ENCODE peak calls at places on chromosomes 2 and 18, in five cellular contexts. C is activated T-cell treated with anti-CD3 and anti-CD28 coated beads, Interleukin-2, amount 50 U/mL, for 72 hours; X is left lung; Y is D341Med; F is activated CD4-positive, alpha-beta T cell treated with anti-CD3 and anti-CD28 coated beads, Interleukin-2, amount 50 U/mL, for 1 hour. P is an unnamed sample.

GRCh38 chr2:158079672-158080071 is 22.0 kb upstream of the UPP2 start:
- DNase-seq in C (no peak), X (no peak), Y (no peak), F (no peak), P (no peak)

GRCh38 chr2:224378087-224379085 is 23.5 kb downstream of the FAM124B start:
- DNase-seq in C (no peak), X (no peak), Y (no peak), F (no peak), P (no peak)

GRCh38 chr2:235149240-235149641 is 197.4 kb downstream of the SH3BP4 start:
- DNase-seq in C (no peak), X (no peak), Y (no peak), F (no peak), P (no peak)

GRCh38 chr18:78501251-78501650 is 478.4 kb upstream of the SALL3 start:
- DNase-seq in C (no peak), X (no peak), Y (no peak), F (no peak), P (no peak)

GRCh38 chr2:131035826-131036231 is 57.4 kb downstream of the FAM168B start:
- DNase-seq in C (no peak), X (no peak), Y (no peak), F (no peak), P (peak)

GRCh38 chr18:41972067-41973000 is 17.3 kb downstream of the PIK3C3 start:
- DNase-seq in C (no peak), X (no peak), Y (no peak), F (no peak), P (no peak)

GRCh38 chr18:12754511-12754910 is 51.7 kb downstream of the PSMG2 start:
- DNase-seq in C (no peak), X (no peak), Y (no peak), F (no peak), P (peak)

GRCh38 chr2:239381709-239382134 is 19.1 kb downstream of the HDAC4 start:
- DNase-seq in C (peak), X (no peak), Y (no peak), F (no peak), P (no peak)

GRCh38 chr2:98912221-98912851 is 23.7 kb downstream of the CRACDL start:
- DNase-seq in C (no peak), X (no peak), Y (no peak), F (no peak), P (peak)

GRCh38 chr2:191045141-191045540 is 31.2 kb upstream of the STAT1 start:
- DNase-seq in C (no peak), X (no peak), Y (no peak), F (no peak), P (no peak)

GRCh38 chr18:75497576-75497975 is 70.1 kb upstream of the SMIM21 start:
- DNase-seq in C (no peak), X (no peak), Y (no peak), F (no peak), P (no peak)

GRCh38 chr2:102313025-102313424 is 1.7 kb downstream of the IL1RL1 start:
- DNase-seq in C (no peak), X (no peak), Y (no peak), F (no peak), P (no peak)

GRCh38 chr18:79903071-79903635 is 48.3 kb downstream of the SLC66A2 start:
- DNase-seq in C (no peak), X (peak), Y (no peak), F (no peak), P (peak)

GRCh38 chr2:219381448-219381847 is 6.3 kb downstream of the DNPEP start:
- DNase-seq in C (no peak), X (no peak), Y (no peak), F (no peak), P (no peak)

GRCh38 chr18:12989397-12990127 is 1.6 kb upstream of the CEP192 start:
- DNase-seq in C (no peak), X (no peak), Y (no peak), F (no peak), P (no peak)

GRCh38 chr18:36354989-36355388 is 57.5 kb downstream of the FHOD3 start:
- DNase-seq in C (no peak), X (no peak), Y (no peak), F (no peak), P (no peak)

GRCh38 chr18:21652073-21652472 is 40.0 kb downstream of the SNRPD1 start:
- DNase-seq in C (no peak), X (no peak), Y (no peak), F (no peak), P (no peak)

GRCh38 chr2:39604875-39605274 is 60.8 kb upstream of the TMEM178A start:
- DNase-seq in C (no peak), X (no peak), Y (no peak), F (no peak), P (no peak)

GRCh38 chr18:41842886-41843285 is 112.1 kb upstream of the PIK3C3 start:
- DNase-seq in C (no peak), X (no peak), Y (no peak), F (no peak), P (no peak)